ENCODE peak calls at places on chromosomes 16 and 17, in nine cellular contexts. One of them, this sample, is unnamed.

GRCh38 chr17:68906638-68907037 is 48.6 kb downstream of the ABCA8 start:
- DNase-seq in stomach: no peak
- DNase-seq in uterus: no peak
- DNase-seq in nephron progenitor cell: no peak
- DNase-seq in HL-60: no peak
- DNase-seq in tibial nerve: no peak
- DNase-seq in progenitor cell of endocrine pancreas: no peak
- DNase-seq in omental fat pad: no peak
- DNase-seq in mucosa of descending colon: no peak
- DNase-seq in this sample: no peak

GRCh38 chr16:57562669-57563486 is 20.4 kb downstream of the ADGRG5 start:
- DNase-seq in stomach: no peak
- DNase-seq in uterus: no peak
- DNase-seq in nephron progenitor cell: no peak
- DNase-seq in HL-60: no peak
- DNase-seq in tibial nerve: no peak
- DNase-seq in progenitor cell of endocrine pancreas: no peak
- DNase-seq in omental fat pad: no peak
- DNase-seq in mucosa of descending colon: no peak
- DNase-seq in this sample: no peak

GRCh38 chr17:30337393-30337999 is 3.6 kb upstream of the TMIGD1 start:
- DNase-seq in stomach: no peak
- DNase-seq in uterus: no peak
- DNase-seq in nephron progenitor cell: no peak
- DNase-seq in HL-60: no peak
- DNase-seq in tibial nerve: no peak
- DNase-seq in progenitor cell of endocrine pancreas: no peak
- DNase-seq in omental fat pad: no peak
- DNase-seq in mucosa of descending colon: no peak
- DNase-seq in this sample: no peak

GRCh38 chr16:76577003-76577402 is 299.8 kb downstream of the CNTNAP4 start:
- DNase-seq in stomach: no peak
- DNase-seq in uterus: no peak
- DNase-seq in nephron progenitor cell: no peak
- DNase-seq in HL-60: no peak
- DNase-seq in tibial nerve: no peak
- DNase-seq in progenitor cell of endocrine pancreas: no peak
- DNase-seq in omental fat pad: no peak
- DNase-seq in mucosa of descending colon: no peak
- DNase-seq in this sample: no peak

GRCh38 chr16:54510619-54511018 is 224.0 kb upstream of the IRX3 start:
- DNase-seq in stomach: no peak
- DNase-seq in uterus: no peak
- DNase-seq in nephron progenitor cell: no peak
- DNase-seq in HL-60: no peak
- DNase-seq in tibial nerve: no peak
- DNase-seq in progenitor cell of endocrine pancreas: no peak
- DNase-seq in omental fat pad: no peak
- DNase-seq in mucosa of descending colon: no peak
- DNase-seq in this sample: no peak

GRCh38 chr17:57294629-57295501 is 38.5 kb downstream of the MSI2 start:
- DNase-seq in stomach: no peak
- DNase-seq in uterus: no peak
- DNase-seq in nephron progenitor cell: no peak
- DNase-seq in HL-60: no peak
- DNase-seq in tibial nerve: no peak
- DNase-seq in progenitor cell of endocrine pancreas: no peak
- DNase-seq in omental fat pad: no peak
- DNase-seq in mucosa of descending colon: no peak
- DNase-seq in this sample: peak; percentile 42

GRCh38 chr17:58756246-58757161 is 850 bp downstream of the PPM1E start:
- DNase-seq in stomach: no peak
- DNase-seq in uterus: no peak
- DNase-seq in nephron progenitor cell: peak; percentile 62
- DNase-seq in HL-60: no peak
- DNase-seq in tibial nerve: no peak
- DNase-seq in progenitor cell of endocrine pancreas: no peak
- DNase-seq in omental fat pad: no peak
- DNase-seq in mucosa of descending colon: no peak
- DNase-seq in this sample: peak; percentile 55

GRCh38 chr17:33949100-33949499 is 306.0 kb upstream of the CCL2 start:
- DNase-seq in stomach: no peak
- DNase-seq in uterus: no peak
- DNase-seq in nephron progenitor cell: peak; percentile 37
- DNase-seq in HL-60: no peak
- DNase-seq in tibial nerve: no peak
- DNase-seq in progenitor cell of endocrine pancreas: peak; percentile 31
- DNase-seq in omental fat pad: no peak
- DNase-seq in mucosa of descending colon: no peak
- DNase-seq in this sample: peak; percentile 53

GRCh38 chr16:49473131-49473530 is 99.5 kb downstream of the C16orf78 start:
- DNase-seq in stomach: peak; percentile 3
- DNase-seq in uterus: no peak
- DNase-seq in nephron progenitor cell: no peak
- DNase-seq in HL-60: no peak
- DNase-seq in tibial nerve: no peak
- DNase-seq in progenitor cell of endocrine pancreas: no peak
- DNase-seq in omental fat pad: no peak
- DNase-seq in mucosa of descending colon: no peak
- DNase-seq in this sample: peak; percentile 12

GRCh38 chr17:50467855-50468119 is 893 bp downstream of the CHAD start:
- DNase-seq in stomach: no peak
- DNase-seq in uterus: no peak
- DNase-seq in nephron progenitor cell: no peak
- DNase-seq in HL-60: no peak
- DNase-seq in tibial nerve: no peak
- DNase-seq in progenitor cell of endocrine pancreas: no peak
- DNase-seq in omental fat pad: no peak
- DNase-seq in mucosa of descending colon: no peak
- DNase-seq in this sample: no peak

GRCh38 chr16:24221219-24221618 is 34.9 kb upstream of the CACNG3 start:
- DNase-seq in stomach: no peak
- DNase-seq in uterus: no peak
- DNase-seq in nephron progenitor cell: no peak
- DNase-seq in HL-60: no peak
- DNase-seq in tibial nerve: no peak
- DNase-seq in progenitor cell of endocrine pancreas: no peak
- DNase-seq in omental fat pad: no peak
- DNase-seq in mucosa of descending colon: no peak
- DNase-seq in this sample: no peak

GRCh38 chr17:19460695-19461094 is 49.7 kb downstream of the RNF112 start:
- DNase-seq in stomach: no peak
- DNase-seq in uterus: peak; percentile 74
- DNase-seq in nephron progenitor cell: no peak
- DNase-seq in HL-60: no peak
- DNase-seq in tibial nerve: no peak
- DNase-seq in progenitor cell of endocrine pancreas: no peak
- DNase-seq in omental fat pad: no peak
- DNase-seq in mucosa of descending colon: no peak
- DNase-seq in this sample: no peak

GRCh38 chr17:72430611-72431432 is 310.0 kb downstream of the SOX9 start:
- DNase-seq in stomach: no peak
- DNase-seq in uterus: no peak
- DNase-seq in nephron progenitor cell: no peak
- DNase-seq in HL-60: no peak
- DNase-seq in tibial nerve: no peak
- DNase-seq in progenitor cell of endocrine pancreas: no peak
- DNase-seq in omental fat pad: no peak
- DNase-seq in mucosa of descending colon: peak; percentile 74
- DNase-seq in this sample: no peak

DNA sequence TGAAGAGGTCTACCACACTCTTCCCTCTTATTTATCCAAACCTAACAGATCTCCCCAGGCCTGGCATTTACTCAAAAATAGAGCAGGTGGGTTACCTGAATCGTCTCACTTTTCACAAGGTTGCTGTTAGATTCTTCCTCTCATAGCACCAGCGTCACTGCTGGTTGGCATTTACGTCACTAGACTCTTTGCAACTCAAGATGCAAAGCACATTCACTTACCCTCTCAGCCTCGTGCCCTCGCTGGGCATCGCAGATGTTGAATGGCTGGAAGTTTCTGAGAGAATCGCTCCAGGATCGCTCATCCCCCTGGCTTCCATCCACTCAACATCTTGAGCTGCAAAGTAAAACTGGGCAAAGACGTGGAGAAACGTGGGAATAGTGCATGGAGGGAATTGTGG is 21.9 kb downstream of the GSG1L start:
- DNase-seq in stomach: no peak
- DNase-seq in uterus: no peak
- DNase-seq in nephron progenitor cell: no peak
- DNase-seq in HL-60: no peak
- DNase-seq in tibial nerve: no peak
- DNase-seq in progenitor cell of endocrine pancreas: no peak
- DNase-seq in omental fat pad: no peak
- DNase-seq in mucosa of descending colon: no peak
- DNase-seq in this sample: no peak
- TF ChIP-seq CTCF in stomach: no peak
- TF ChIP-seq CTCF in uterus: no peak
- TF ChIP-seq CTCF in nephron progenitor cell: no peak
- TF ChIP-seq CTCF in HL-60: no peak
- TF ChIP-seq CTCF in tibial nerve: no peak
- TF ChIP-seq CTCF in progenitor cell of endocrine pancreas: no peak
- TF ChIP-seq CTCF in omental fat pad: no peak
- TF ChIP-seq CTCF in mucosa of descending colon: no peak
- TF ChIP-seq CTCF in this sample: no peak

DNA sequence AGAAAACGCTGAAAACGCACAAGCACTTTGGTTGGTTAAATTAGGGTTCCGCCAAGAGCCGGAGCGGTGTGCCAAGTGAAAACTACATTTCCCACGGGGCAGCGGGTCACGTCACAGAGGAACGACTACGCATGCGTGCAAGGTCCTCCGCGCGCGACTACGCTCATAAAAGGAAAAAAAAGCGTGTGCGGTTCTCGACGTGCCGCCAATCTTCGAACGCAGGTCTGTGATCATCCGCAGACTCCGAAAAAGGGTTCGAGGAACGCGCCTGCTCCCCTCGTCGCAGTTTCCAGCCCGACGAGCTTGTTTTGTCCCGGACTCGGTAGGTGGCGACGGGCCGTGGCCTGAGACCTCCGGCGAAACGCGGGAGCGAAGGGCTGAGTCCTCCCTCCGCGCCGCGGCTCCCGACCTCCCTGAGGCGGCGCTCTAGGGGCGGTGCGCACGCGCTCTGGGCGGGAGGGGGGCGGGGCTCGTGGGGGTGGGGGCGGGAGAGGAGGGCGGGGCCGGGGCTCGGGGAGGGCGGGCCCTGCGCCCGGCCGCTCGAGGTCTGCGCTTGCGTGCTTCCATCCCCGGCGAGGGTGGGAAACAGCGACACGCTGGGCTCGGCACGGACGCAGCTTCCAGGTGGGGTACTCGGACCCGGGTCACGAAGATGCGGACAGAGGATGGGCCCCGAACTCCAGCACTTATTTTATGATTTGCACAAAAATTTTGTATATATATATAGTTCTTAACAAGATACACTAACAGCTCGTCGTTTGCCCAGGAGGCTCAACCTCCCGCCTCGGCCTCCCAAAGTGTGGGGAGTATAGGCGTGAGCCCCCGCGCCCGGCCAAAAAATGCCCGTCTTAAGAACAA is at the start of gene SGF29:
- DNase-seq in stomach: peak; percentile 95
- DNase-seq in uterus: peak; percentile 95
- DNase-seq in nephron progenitor cell: peak; percentile 86
- DNase-seq in HL-60: peak; percentile 95
- DNase-seq in tibial nerve: peak; percentile 84
- DNase-seq in progenitor cell of endocrine pancreas: peak; percentile 77
- DNase-seq in omental fat pad: peak; percentile 74
- DNase-seq in mucosa of descending colon: peak; percentile 93
- DNase-seq in this sample: peak; percentile 89
- TF ChIP-seq CTCF in stomach: peak; percentile 54
- TF ChIP-seq CTCF in uterus: peak; percentile 38
- TF ChIP-seq CTCF in nephron progenitor cell: no peak
- TF ChIP-seq CTCF in HL-60: no peak
- TF ChIP-seq CTCF in tibial nerve: peak; percentile 65
- TF ChIP-seq CTCF in progenitor cell of endocrine pancreas: peak; percentile 34
- TF ChIP-seq CTCF in omental fat pad: no peak
- TF ChIP-seq CTCF in mucosa of descending colon: peak; percentile 16
- TF ChIP-seq CTCF in this sample: no peak

GRCh38 chr17:18319604-18320256 is 4.6 kb downstream of the SMCR8 start:
- DNase-seq in stomach: peak; percentile 27
- DNase-seq in uterus: no peak
- DNase-seq in nephron progenitor cell: peak; percentile 53
- DNase-seq in HL-60: peak; percentile 35
- DNase-seq in tibial nerve: no peak
- DNase-seq in progenitor cell of endocrine pancreas: no peak
- DNase-seq in omental fat pad: no peak
- DNase-seq in mucosa of descending colon: no peak
- DNase-seq in this sample: peak; percentile 70
- TF ChIP-seq CTCF in stomach: peak; percentile 12
- TF ChIP-seq CTCF in uterus: peak; percentile 18
- TF ChIP-seq CTCF in nephron progenitor cell: peak; percentile 46
- TF ChIP-seq CTCF in HL-60: no peak
- TF ChIP-seq CTCF in tibial nerve: peak; percentile 22
- TF ChIP-seq CTCF in progenitor cell of endocrine pancreas: peak; percentile 47
- TF ChIP-seq CTCF in omental fat pad: no peak
- TF ChIP-seq CTCF in mucosa of descending colon: no peak
- TF ChIP-seq CTCF in this sample: peak; percentile 52

DNA sequence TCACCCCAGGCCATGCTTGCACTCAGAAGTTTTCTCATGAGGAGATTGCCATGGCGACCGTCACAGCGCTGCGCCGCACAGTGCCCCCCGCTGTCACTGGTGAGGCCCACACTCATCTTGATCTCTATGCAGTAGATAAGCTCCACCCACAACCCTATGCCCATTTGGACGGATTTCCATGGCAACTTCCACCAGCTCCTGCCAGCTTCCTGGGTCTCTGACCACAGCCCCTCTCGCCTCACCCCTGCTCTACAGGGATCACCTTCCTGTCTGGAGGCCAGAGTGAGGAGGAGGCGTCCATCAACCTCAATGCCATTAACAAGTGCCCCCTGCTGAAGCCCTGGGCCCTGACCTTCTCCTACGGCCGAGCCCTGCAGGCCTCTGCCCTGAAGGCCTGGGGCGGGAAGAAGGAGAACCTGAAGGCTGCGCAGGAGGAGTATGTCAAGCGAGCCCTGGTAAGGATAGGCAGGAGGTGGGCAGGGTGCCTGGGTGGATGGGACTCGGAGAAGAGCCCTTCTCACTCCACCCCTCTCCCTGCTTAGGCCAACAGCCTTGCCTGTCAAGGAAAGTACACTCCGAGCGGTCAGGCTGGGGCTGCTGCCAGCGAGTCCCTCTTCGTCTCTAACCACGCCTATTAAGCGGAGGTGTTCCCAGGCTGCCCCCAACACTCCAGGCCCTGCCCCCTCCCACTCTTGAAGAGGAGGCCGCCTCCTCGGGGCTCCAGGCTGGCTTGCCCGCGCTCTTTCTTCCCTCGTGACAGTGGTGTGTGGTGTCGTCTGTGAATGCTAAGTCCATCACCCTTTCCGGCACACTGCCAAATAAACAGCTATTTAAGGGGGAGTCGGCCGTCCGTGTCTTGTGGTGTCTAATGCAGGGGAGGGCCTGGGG is 4.3 kb downstream of the ALDOA start:
- DNase-seq in stomach: no peak
- DNase-seq in uterus: peak; percentile 60
- DNase-seq in nephron progenitor cell: no peak
- DNase-seq in HL-60: no peak
- DNase-seq in tibial nerve: no peak
- DNase-seq in progenitor cell of endocrine pancreas: no peak
- DNase-seq in omental fat pad: no peak
- DNase-seq in mucosa of descending colon: no peak
- DNase-seq in this sample: no peak
- TF ChIP-seq CTCF in stomach: no peak
- TF ChIP-seq CTCF in uterus: no peak
- TF ChIP-seq CTCF in nephron progenitor cell: no peak
- TF ChIP-seq CTCF in HL-60: no peak
- TF ChIP-seq CTCF in tibial nerve: no peak
- TF ChIP-seq CTCF in progenitor cell of endocrine pancreas: no peak
- TF ChIP-seq CTCF in omental fat pad: no peak
- TF ChIP-seq CTCF in mucosa of descending colon: no peak
- TF ChIP-seq CTCF in this sample: no peak

This sample was measured in glutamatergic neuron.